ENCODE peak calls at places on chromosomes 4 and X, in four cellular contexts. G, A, K and B are unnamed samples.

GRCh38 chrX:21479695-21480280 is 105.6 kb downstream of the CNKSR2 start:
- DNase-seq in G (peak; percentile 48), A (no peak), K (peak; percentile 54), B (no peak)

GRCh38 chr4:56049428-56050212 is 100.9 kb downstream of the CEP135 start:
- DNase-seq in G (no peak), A (no peak), K (no peak), B (no peak)

GRCh38 chrX:21926116-21926515 is 14.4 kb upstream of the SMS start:
- DNase-seq in G (no peak), A (no peak), K (peak; percentile 24), B (no peak)

GRCh38 chr4:151644625-151645024 is 116.2 kb downstream of the GATB start:
- DNase-seq in G (peak; percentile 44), A (no peak), K (no peak), B (no peak)

GRCh38 chr4:77695769-77696168 is 90.1 kb downstream of the CXCL13 start:
- DNase-seq in G (peak; percentile 56), A (no peak), K (peak; percentile 97), B (no peak)

GRCh38 chr4:69075061-69075792 is 21.0 kb upstream of the UGT2B7 start:
- DNase-seq in G (peak; percentile 33), A (no peak), K (peak; percentile 49), B (no peak)

GRCh38 chr4:41160010-41160789 is 54.1 kb downstream of the APBB2 start:
- DNase-seq in G (no peak), A (no peak), K (peak; percentile 96), B (no peak)

GRCh38 chrX:10922158-10922557 is 189.0 kb upstream of the HCCS start:
- DNase-seq in G (peak; percentile 1), A (no peak), K (peak; percentile 86), B (no peak)

GRCh38 chr4:177375971-177376370 is 66.3 kb downstream of the AGA start:
- DNase-seq in G (no peak), A (no peak), K (no peak), B (no peak)

GRCh38 chr4:132982151-132982550 is 166.9 kb upstream of the PCDH10 start:
- DNase-seq in G (no peak), A (no peak), K (no peak), B (no peak)

GRCh38 chrX:53308836-53309235 is 27.5 kb upstream of the IQSEC2 start:
- DNase-seq in G (no peak), A (no peak), K (no peak), B (no peak)

GRCh38 chr4:7929530-7929951 is 10.1 kb downstream of the AFAP1 start:
- DNase-seq in G (no peak), A (no peak), K (no peak), B (no peak)

GRCh38 chrX:17592117-17592516 is 145.2 kb upstream of the SCML1 start:
- DNase-seq in G (no peak), A (no peak), K (peak; percentile 27), B (no peak)

GRCh38 chr4:104395219-104395618 is 99.5 kb downstream of the CXXC4 start:
- DNase-seq in G (no peak), A (no peak), K (no peak), B (no peak)

GRCh38 chrX:132292753-132293152 is 73.5 kb upstream of the RAP2C start:
- DNase-seq in G (peak; percentile 57), A (no peak), K (peak; percentile 57), B (no peak)

GRCh38 chr4:155597281-155597680 is 69.4 kb upstream of the GUCY1A1 start:
- DNase-seq in G (no peak), A (no peak), K (no peak), B (no peak)

GRCh38 chr4:159250751-159251325 is 148.0 kb downstream of the RAPGEF2 start:
- DNase-seq in G (no peak), A (no peak), K (no peak), B (peak; percentile 14)

GRCh38 chr4:12884846-12885796 is 599.0 kb downstream of the RAB28 start:
- DNase-seq in G (no peak), A (no peak), K (no peak), B (no peak)

GRCh38 chr4:107913283-107913899 is 18.0 kb upstream of the CYP2U1 start:
- DNase-seq in G (peak; percentile 59), A (no peak), K (peak; percentile 76), B (no peak)

GRCh38 chrX:132169554-132169953 is 41.7 kb upstream of the FRMD7 start:
- DNase-seq in G (peak; percentile 13), A (no peak), K (no peak), B (no peak)

GRCh38 chr4:120973207-120973606 is 50.7 kb upstream of the PRDM5 start:
- DNase-seq in G (no peak), A (no peak), K (no peak), B (no peak)

GRCh38 chr4:19380600-19380999 is 871.1 kb upstream of the SLIT2 start:
- DNase-seq in G (no peak), A (no peak), K (peak; percentile 56), B (no peak)

GRCh38 chr4:160956875-160957274 is 1206.9 kb downstream of the FSTL5 start:
- DNase-seq in G (no peak), A (no peak), K (no peak), B (no peak)

GRCh38 chrX:13085533-13085932 is 41.1 kb upstream of the FAM9C start:
- DNase-seq in G (no peak), A (no peak), K (no peak), B (no peak)

GRCh38 chr4:36394352-36394903 is 113.0 kb downstream of the DTHD1 start:
- DNase-seq in G (peak; percentile 5), A (no peak), K (no peak), B (no peak)

GRCh38 chrX:132266583-132267355 is 47.5 kb upstream of the RAP2C start:
- DNase-seq in G (no peak), A (no peak), K (peak; percentile 61), B (no peak)

GRCh38 chr4:119050501-119051090 is 85.0 kb upstream of the MYOZ2 start:
- DNase-seq in G (no peak), A (no peak), K (peak; percentile 55), B (no peak)

GRCh38 chr4:152010680-152011079 is 249.9 kb upstream of the GATB start:
- DNase-seq in G (no peak), A (no peak), K (no peak), B (no peak)

GRCh38 chrX:2447484-2447883 is 53.3 kb downstream of the DHRSX start:
- DNase-seq in G (no peak), A (no peak), K (no peak), B (no peak)

GRCh38 chrX:19543951-19544359 is 28.6 kb upstream of the MAP3K15 start:
- DNase-seq in G (no peak), A (no peak), K (no peak), B (no peak)

GRCh38 chrX:111103246-111103645 is 7.3 kb downstream of the PAK3 start:
- DNase-seq in G (no peak), A (no peak), K (no peak), B (no peak)

GRCh38 chr4:38088321-38088720 is 128.1 kb downstream of the PTTG2 start:
- DNase-seq in G (no peak), A (no peak), K (no peak), B (no peak)

GRCh38 chr4:79467246-79467932 is 59.4 kb upstream of the GK2 start:
- DNase-seq in G (no peak), A (no peak), K (no peak), B (no peak)

GRCh38 chr4:86233681-86234080 is 126.2 kb downstream of the MAPK10 start:
- DNase-seq in G (no peak), A (no peak), K (peak; percentile 15), B (no peak)

GRCh38 chr4:17313194-17313593 is 198.7 kb downstream of the QDPR start:
- DNase-seq in G (no peak), A (no peak), K (no peak), B (no peak)

DNA sequence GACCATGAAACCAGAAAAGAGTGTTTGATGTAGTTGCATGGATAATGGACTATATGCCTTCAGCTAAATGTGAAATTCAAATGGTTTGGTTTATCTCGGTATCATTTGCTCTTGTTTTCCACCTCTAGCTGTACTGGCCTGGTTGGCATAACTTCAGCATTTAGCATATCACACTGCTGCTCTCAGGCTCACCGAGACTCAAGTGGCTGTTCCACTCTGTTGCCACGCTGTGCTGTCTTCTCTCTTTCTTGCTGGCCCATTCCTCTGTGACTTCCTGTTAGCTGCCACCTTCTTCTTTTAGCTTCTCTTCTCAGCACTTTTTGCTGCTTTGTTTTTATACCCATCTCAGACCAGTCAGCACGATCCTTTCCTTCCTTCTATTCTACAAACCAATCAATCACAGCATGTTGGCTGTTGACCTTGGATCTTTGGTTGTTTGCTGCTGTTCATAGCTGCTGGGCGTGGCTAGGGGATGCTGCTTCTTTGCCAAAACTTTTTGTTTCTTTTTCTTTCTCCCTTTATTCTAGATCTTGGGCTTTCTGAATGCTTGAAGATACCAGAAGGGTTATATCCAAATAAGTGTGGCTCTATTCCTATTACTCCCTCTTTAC is 24.0 kb downstream of the INTS6L start:
- DNase-seq in G (no peak), A (no peak), K (no peak), B (no peak)
- TF ChIP-seq POLR2A in G (no peak), A (no peak), K (no peak), B (no peak)

GRCh38 chr4:111630705-111631104 is 514.5 kb upstream of the FAM241A start:
- DNase-seq in G (peak; percentile 7), A (no peak), K (peak; percentile 42), B (no peak)
- TF ChIP-seq CTCF in G (peak; percentile 26), A (no peak), K (peak; percentile 68), B (no peak)

GRCh38 chrX:66039916-66040315 is at the start of gene VSIG4:
- DNase-seq in G (no peak), A (no peak), K (no peak), B (peak; percentile 28)
- TF ChIP-seq POLR2A in G (no peak), A (no peak), K (no peak), B (no peak)

GRCh38 chr4:147571021-147571770 is 46.0 kb upstream of the TMEM184C start:
- DNase-seq in G (no peak), A (no peak), K (peak; percentile 44), B (no peak)
- TF ChIP-seq CTCF in G (no peak), A (no peak), K (no peak), B (no peak)

GRCh38 chrX:71254092-71254941 is at the start of gene ZMYM3:
- DNase-seq in G (peak; percentile 67), A (peak; percentile 79), K (peak; percentile 76), B (peak; percentile 73)
- TF ChIP-seq POLR2A in G (no peak), A (no peak), K (no peak), B (peak; percentile 53)

GRCh38 chr4:23881674-23882337 is 8.0 kb downstream of the PPARGC1A start:
- DNase-seq in G (peak; percentile 56), A (no peak), K (no peak), B (no peak)
- TF ChIP-seq CTCF in G (peak; percentile 32), A (no peak), K (no peak), B (peak; percentile 26)

GRCh38 chr4:105473340-105474109 is at the start of gene PPA2:
- DNase-seq in G (peak; percentile 79), A (peak; percentile 85), K (peak; percentile 89), B (peak; percentile 78)
- TF ChIP-seq POLR2A in G (peak; percentile 83), A (peak; percentile 64), K (peak; percentile 81), B (peak; percentile 70)

GRCh38 chrX:16469870-16470269 is 180.1 kb upstream of the S100G start:
- DNase-seq in G (no peak), A (no peak), K (no peak), B (no peak)
- TF ChIP-seq CTCF in G (peak; percentile 20), A (no peak), K (no peak), B (no peak)